ENCODE peak calls at places on chromosomes 4 and X, in nine cellular contexts. D, N, P, Y, U, F, V, C and R are unnamed samples.

GRCh38 chrX:145524931-145525330 is 277.6 kb downstream of the SPANXN1 start:
- DNase-seq in D (no peak), N (no peak), P (no peak), Y (peak), U (no peak), F (no peak), V (no peak), C (no peak), R (no peak)

GRCh38 chrX:47068720-47069119 is 9.5 kb upstream of the RGN start:
- DNase-seq in D (no peak), N (no peak), P (no peak), Y (no peak), U (no peak), F (no peak), V (no peak), C (no peak), R (no peak)

GRCh38 chr4:10006236-10006603 is 15.1 kb downstream of the SLC2A9 start:
- DNase-seq in D (peak), N (no peak), P (no peak), Y (no peak), U (no peak), F (peak), V (no peak), C (peak), R (peak)

GRCh38 chr4:1597021-1597931 is 86.8 kb downstream of the FAM53A start:
- DNase-seq in D (no peak), N (no peak), P (no peak), Y (no peak), U (peak), F (no peak), V (no peak), C (no peak), R (no peak)

GRCh38 chr4:168511780-168512467 is 15.1 kb downstream of the PALLD start:
- DNase-seq in D (no peak), N (peak), P (no peak), Y (no peak), U (no peak), F (no peak), V (no peak), C (no peak), R (no peak)

GRCh38 chr4:122689972-122690371 is 42.5 kb upstream of the BBS12 start:
- DNase-seq in D (no peak), N (no peak), P (no peak), Y (no peak), U (no peak), F (no peak), V (no peak), C (no peak), R (no peak)

GRCh38 chrX:46477435-46477834 is 67.8 kb downstream of the ZNF674 start:
- DNase-seq in D (peak), N (no peak), P (no peak), Y (no peak), U (no peak), F (peak), V (no peak), C (no peak), R (no peak)

GRCh38 chr4:147332101-147332500 is 148.8 kb upstream of the EDNRA start:
- DNase-seq in D (no peak), N (no peak), P (no peak), Y (no peak), U (no peak), F (no peak), V (no peak), C (no peak), R (no peak)

GRCh38 chr4:163395758-163396157 is 52.1 kb downstream of the NPY5R start:
- DNase-seq in D (no peak), N (no peak), P (no peak), Y (no peak), U (no peak), F (no peak), V (no peak), C (no peak), R (no peak)

GRCh38 chr4:155780773-155781172 is 22.0 kb downstream of the GUCY1B1 start:
- DNase-seq in D (no peak), N (no peak), P (no peak), Y (no peak), U (no peak), F (peak), V (no peak), C (no peak), R (no peak)

GRCh38 chr4:165293927-165294649 is 33.4 kb upstream of the MSMO1 start:
- DNase-seq in D (peak), N (no peak), P (no peak), Y (no peak), U (no peak), F (no peak), V (no peak), C (no peak), R (no peak)

GRCh38 chr4:112896326-112896892 is 153.0 kb upstream of the ANK2 start:
- DNase-seq in D (no peak), N (no peak), P (no peak), Y (no peak), U (no peak), F (no peak), V (no peak), C (no peak), R (no peak)

GRCh38 chr4:167282171-167282864 is 48.0 kb upstream of the SPOCK3 start:
- DNase-seq in D (peak), N (no peak), P (no peak), Y (no peak), U (no peak), F (peak), V (no peak), C (peak), R (no peak)

GRCh38 chrX:69362354-69362753 is 141.8 kb upstream of the NALF2 start:
- DNase-seq in D (no peak), N (no peak), P (no peak), Y (no peak), U (no peak), F (no peak), V (no peak), C (no peak), R (no peak)

GRCh38 chr4:7635435-7635834 is 200.7 kb upstream of the PSAPL1 start:
- DNase-seq in D (no peak), N (no peak), P (no peak), Y (no peak), U (no peak), F (no peak), V (no peak), C (no peak), R (no peak)

GRCh38 chr4:113222006-113222405 is 172.6 kb downstream of the ANK2 start:
- DNase-seq in D (peak), N (no peak), P (no peak), Y (no peak), U (no peak), F (peak), V (no peak), C (no peak), R (peak)

GRCh38 chrX:41619221-41619620 is 69.6 kb upstream of the GPR34 start:
- DNase-seq in D (no peak), N (no peak), P (no peak), Y (no peak), U (no peak), F (no peak), V (no peak), C (no peak), R (no peak)

GRCh38 chr4:139530833-139531427 is 25.1 kb downstream of the SETD7 start:
- DNase-seq in D (peak), N (peak), P (no peak), Y (peak), U (no peak), F (peak), V (peak), C (no peak), R (no peak)

GRCh38 chr4:182530451-182530850 is 287.2 kb downstream of the TENM3 start:
- DNase-seq in D (no peak), N (no peak), P (no peak), Y (no peak), U (no peak), F (no peak), V (no peak), C (no peak), R (no peak)

GRCh38 chr4:98260047-98260578 is 1.1 kb upstream of the RAP1GDS1 start:
- DNase-seq in D (no peak), N (peak), P (no peak), Y (peak), U (peak), F (no peak), V (peak), C (no peak), R (no peak)

GRCh38 chrX:48476919-48477318 is 920 bp downstream of the FTSJ1 start:
- DNase-seq in D (no peak), N (no peak), P (no peak), Y (no peak), U (no peak), F (no peak), V (no peak), C (no peak), R (no peak)

GRCh38 chr4:39044947-39045734 is 12.9 kb upstream of the TMEM156 start:
- DNase-seq in D (peak), N (peak), P (no peak), Y (peak), U (no peak), F (no peak), V (no peak), C (no peak), R (no peak)

GRCh38 chr4:7210818-7211217 is 18.5 kb downstream of the SORCS2 start:
- DNase-seq in D (peak), N (no peak), P (no peak), Y (no peak), U (no peak), F (peak), V (peak), C (no peak), R (peak)

GRCh38 chr4:52711271-52711670 is 40.0 kb downstream of the ERVMER34-1 start:
- DNase-seq in D (no peak), N (no peak), P (no peak), Y (no peak), U (no peak), F (no peak), V (no peak), C (no peak), R (no peak)

GRCh38 chrX:8433296-8434094 is 31.1 kb upstream of the VCX3B start:
- DNase-seq in D (no peak), N (no peak), P (no peak), Y (no peak), U (no peak), F (peak), V (no peak), C (no peak), R (no peak)

GRCh38 chrX:37813570-37813969 is 33.7 kb downstream of the CYBB start:
- DNase-seq in D (no peak), N (no peak), P (no peak), Y (no peak), U (no peak), F (no peak), V (no peak), C (no peak), R (no peak)

GRCh38 chr4:26174033-26174432 is 146.8 kb upstream of the RBPJ start:
- DNase-seq in D (peak), N (no peak), P (no peak), Y (no peak), U (no peak), F (no peak), V (no peak), C (no peak), R (no peak)

GRCh38 chr4:110480031-110480549 is 4.1 kb downstream of the ENPEP start:
- DNase-seq in D (peak), N (no peak), P (peak), Y (no peak), U (no peak), F (peak), V (peak), C (no peak), R (no peak)

GRCh38 chrX:76428243-76429130 is 977 bp downstream of the MAGEE1 start:
- DNase-seq in D (no peak), N (peak), P (no peak), Y (no peak), U (peak), F (no peak), V (peak), C (no peak), R (no peak)

GRCh38 chrX:23292979-23293651 is 41.5 kb upstream of the PTCHD1 start:
- DNase-seq in D (no peak), N (no peak), P (no peak), Y (no peak), U (no peak), F (peak), V (no peak), C (no peak), R (peak)

GRCh38 chr4:73729534-73730165 is 10.7 kb upstream of the CXCL8 start:
- DNase-seq in D (peak), N (no peak), P (peak), Y (peak), U (peak), F (peak), V (peak), C (peak), R (no peak)

GRCh38 chr4:40194602-40195161 is 2.1 kb upstream of the RHOH start:
- DNase-seq in D (no peak), N (peak), P (no peak), Y (no peak), U (no peak), F (no peak), V (no peak), C (no peak), R (no peak)

GRCh38 chr4:8542776-8543525 is 37.2 kb upstream of the GPR78 start:
- DNase-seq in D (no peak), N (no peak), P (no peak), Y (no peak), U (peak), F (no peak), V (no peak), C (no peak), R (no peak)

GRCh38 chr4:19030048-19030447 is 1008.5 kb upstream of the LCORL start:
- DNase-seq in D (peak), N (no peak), P (no peak), Y (peak), U (no peak), F (peak), V (no peak), C (no peak), R (peak)

GRCh38 chr4:69650872-69651271 is 2.2 kb downstream of the UGT2A1 start:
- DNase-seq in D (no peak), N (no peak), P (no peak), Y (no peak), U (no peak), F (no peak), V (no peak), C (no peak), R (no peak)

GRCh38 chr4:102321260-102321991 is 23.9 kb downstream of the SLC39A8 start:
- DNase-seq in D (peak), N (no peak), P (no peak), Y (no peak), U (no peak), F (peak), V (no peak), C (no peak), R (no peak)

GRCh38 chr4:140300271-140300970 is 73.0 kb upstream of the SCOC start:
- DNase-seq in D (peak), N (no peak), P (no peak), Y (no peak), U (no peak), F (peak), V (peak), C (no peak), R (peak)

GRCh38 chr4:40581254-40582140 is 48.2 kb downstream of the RBM47 start:
- DNase-seq in D (no peak), N (no peak), P (no peak), Y (no peak), U (no peak), F (no peak), V (no peak), C (no peak), R (no peak)

DNA sequence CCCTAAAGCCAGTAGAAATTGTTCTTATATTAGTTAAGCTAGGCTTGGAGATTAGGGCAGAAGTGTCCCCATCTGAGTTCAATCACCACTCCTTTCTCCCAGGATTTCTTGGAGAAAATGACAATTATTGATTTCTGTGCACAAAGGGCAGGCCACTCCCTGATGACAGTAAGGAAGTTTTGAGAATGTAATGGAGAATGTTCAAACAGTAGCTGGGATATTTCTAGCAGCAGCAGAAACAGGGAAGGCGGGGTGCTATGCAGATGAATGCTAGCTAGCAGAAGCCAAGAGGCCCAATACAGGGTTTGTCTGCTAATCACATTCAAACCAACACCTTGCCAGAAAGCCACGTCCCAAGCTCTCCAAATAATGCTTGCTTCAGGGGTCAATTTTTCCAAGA is 84.5 kb upstream of the PCDH19 start:
- DNase-seq in D (no peak), N (no peak), P (no peak), Y (peak), U (no peak), F (no peak), V (no peak), C (no peak), R (no peak)
- H3K4me3 ChIP-seq in D (no peak), N (no peak), P (no peak), Y (no peak), U (no peak), F (no peak), V (no peak), C (no peak), R (no peak)

DNA sequence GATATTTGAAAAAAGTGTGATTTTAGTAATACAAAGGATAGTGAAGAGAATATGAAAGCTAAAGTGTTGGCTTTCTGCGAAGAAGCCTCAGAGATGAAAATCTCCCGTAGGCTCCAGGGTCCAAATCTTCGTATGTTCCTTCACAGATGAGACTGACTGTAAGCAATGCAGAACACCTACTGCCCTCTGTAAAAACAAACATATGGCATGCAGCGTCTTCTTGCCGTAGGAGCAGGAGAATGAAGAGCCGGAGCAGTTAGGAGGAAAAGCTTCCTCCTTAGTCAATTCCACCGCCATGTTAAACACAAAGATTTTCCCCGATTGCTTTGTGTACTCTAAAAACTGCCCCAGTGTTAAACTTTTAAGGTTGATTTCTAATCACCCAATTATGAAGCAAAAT is 22.5 kb downstream of the RWDD4 start:
- DNase-seq in D (no peak), N (no peak), P (no peak), Y (no peak), U (no peak), F (no peak), V (no peak), C (no peak), R (no peak)
- H3K4me3 ChIP-seq in D (no peak), N (no peak), P (no peak), Y (no peak), U (peak), F (no peak), V (no peak), C (peak), R (no peak)

GRCh38 chr4:103364066-103364465 is 165.9 kb upstream of the CENPE start:
- DNase-seq in D (no peak), N (no peak), P (no peak), Y (no peak), U (no peak), F (no peak), V (no peak), C (no peak), R (no peak)
- H3K4me3 ChIP-seq in D (no peak), N (no peak), P (no peak), Y (no peak), U (no peak), F (no peak), V (no peak), C (no peak), R (no peak)

DNA sequence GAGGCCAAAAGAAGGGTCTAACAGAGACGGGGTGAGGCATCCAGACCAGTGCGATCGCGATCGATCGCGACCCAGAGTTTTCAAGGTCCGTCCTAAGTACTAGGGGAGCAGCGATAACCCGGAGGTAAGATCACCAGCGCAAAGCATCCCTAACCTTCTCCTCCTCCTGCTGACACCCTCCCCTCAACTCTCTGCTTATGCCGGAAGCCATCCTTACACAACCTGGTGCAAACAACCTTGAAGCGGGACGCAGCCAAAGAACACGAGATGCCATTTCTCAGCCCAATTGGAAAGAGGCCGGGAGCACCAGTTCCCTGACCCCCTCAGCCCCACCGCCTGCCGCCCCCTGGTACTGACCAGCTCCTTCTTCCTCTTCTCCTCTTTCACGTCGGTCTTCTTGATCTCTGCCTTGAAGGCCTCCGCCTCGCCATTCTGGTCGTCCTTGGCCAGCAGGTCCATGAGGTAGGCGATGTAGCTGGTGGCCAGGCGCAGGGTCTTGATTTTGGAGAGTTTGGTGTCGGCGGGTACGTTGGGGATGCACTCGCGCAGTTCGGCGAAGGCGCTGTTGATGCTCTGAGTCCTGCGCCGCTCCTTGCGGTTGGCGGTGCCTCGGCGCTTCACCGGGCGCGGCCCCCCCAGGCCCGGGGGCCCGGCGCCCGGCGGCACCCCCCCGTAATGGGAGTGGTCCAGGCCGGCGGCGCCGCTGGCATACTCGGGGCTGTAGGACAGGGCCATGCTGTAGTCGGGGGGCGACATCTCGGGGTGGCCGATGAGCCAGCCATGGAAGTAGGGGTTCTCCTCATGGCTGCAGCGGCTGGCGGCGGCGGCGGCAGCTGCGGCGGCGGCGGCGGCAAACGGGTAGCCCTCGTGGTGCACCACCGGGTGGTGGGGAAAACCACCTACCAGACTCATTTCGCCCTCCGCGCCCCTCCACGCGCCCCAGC is 1.4 kb downstream of the HAND2 start:
- DNase-seq in D (peak), N (no peak), P (no peak), Y (peak), U (no peak), F (no peak), V (peak), C (no peak), R (no peak)
- H3K4me3 ChIP-seq in D (peak), N (no peak), P (peak), Y (peak), U (peak), F (no peak), V (peak), C (peak), R (no peak)